ENCODE peak calls at places on chromosomes 4 and X, in ten cellular contexts. One of them, this sample, is unnamed.
A peak's percentile ranks its signal among the peaks of the same experiment; 100 is the strongest.

GRCh38 chr4:54423066-54423465 is 194.0 kb downstream of the PDGFRA start:
- DNase-seq in BJ: peak; percentile 17
- DNase-seq in suprapubic skin: no peak
- DNase-seq in heart left ventricle: no peak
- DNase-seq in foreskin fibroblast: peak; percentile 74
- DNase-seq in GM13976: no peak
- DNase-seq in pancreas: no peak
- DNase-seq in breast epithelium: no peak
- DNase-seq in HCT116: no peak
- DNase-seq in brain microvascular endothelial cell: peak; percentile 57
- DNase-seq in this sample: no peak

GRCh38 chr4:102543030-102543505 is 41.9 kb downstream of the NFKB1 start:
- DNase-seq in pancreas: no peak
- DNase-seq in suprapubic skin: no peak
- DNase-seq in GM13976: no peak
- DNase-seq in HCT116: no peak
- DNase-seq in breast epithelium: no peak
- DNase-seq in BJ: no peak
- DNase-seq in heart left ventricle: no peak
- DNase-seq in brain microvascular endothelial cell: no peak
- DNase-seq in foreskin fibroblast: no peak
- DNase-seq in this sample: no peak

GRCh38 chrX:111719426-111720210 is 38.6 kb downstream of the ALG13 start:
- DNase-seq in GM13976: no peak
- DNase-seq in foreskin fibroblast: no peak
- DNase-seq in HCT116: no peak
- DNase-seq in pancreas: no peak
- DNase-seq in breast epithelium: no peak
- DNase-seq in BJ: no peak
- DNase-seq in suprapubic skin: no peak
- DNase-seq in brain microvascular endothelial cell: peak; percentile 5
- DNase-seq in heart left ventricle: no peak
- DNase-seq in this sample: no peak

GRCh38 chrX:79065696-79066095 is 78.8 kb upstream of the GPR174 start:
- DNase-seq in foreskin fibroblast: no peak
- DNase-seq in suprapubic skin: no peak
- DNase-seq in breast epithelium: no peak
- DNase-seq in HCT116: no peak
- DNase-seq in heart left ventricle: no peak
- DNase-seq in brain microvascular endothelial cell: no peak
- DNase-seq in GM13976: no peak
- DNase-seq in pancreas: no peak
- DNase-seq in BJ: no peak
- DNase-seq in this sample: no peak

GRCh38 chr4:151666501-151666900 is 94.3 kb downstream of the GATB start:
- DNase-seq in BJ: no peak
- DNase-seq in suprapubic skin: no peak
- DNase-seq in GM13976: no peak
- DNase-seq in breast epithelium: no peak
- DNase-seq in brain microvascular endothelial cell: no peak
- DNase-seq in pancreas: no peak
- DNase-seq in foreskin fibroblast: no peak
- DNase-seq in heart left ventricle: no peak
- DNase-seq in HCT116: no peak
- DNase-seq in this sample: no peak

GRCh38 chr4:118281611-118282442 is 71.0 kb downstream of the PRSS12 start:
- DNase-seq in suprapubic skin: no peak
- DNase-seq in HCT116: no peak
- DNase-seq in GM13976: no peak
- DNase-seq in heart left ventricle: no peak
- DNase-seq in foreskin fibroblast: peak; percentile 52
- DNase-seq in brain microvascular endothelial cell: peak; percentile 47
- DNase-seq in BJ: peak; percentile 49
- DNase-seq in breast epithelium: no peak
- DNase-seq in pancreas: peak; percentile 41
- DNase-seq in this sample: no peak

GRCh38 chr4:51842167-51842553 is 793 bp upstream of the DCUN1D4 start:
- DNase-seq in suprapubic skin: no peak
- DNase-seq in foreskin fibroblast: peak; percentile 18
- DNase-seq in GM13976: peak; percentile 42
- DNase-seq in BJ: no peak
- DNase-seq in heart left ventricle: peak; percentile 23
- DNase-seq in HCT116: no peak
- DNase-seq in breast epithelium: no peak
- DNase-seq in pancreas: no peak
- DNase-seq in brain microvascular endothelial cell: no peak
- DNase-seq in this sample: no peak

GRCh38 chr4:122285285-122285684 is 93.5 kb upstream of the ADAD1 start:
- DNase-seq in pancreas: no peak
- DNase-seq in brain microvascular endothelial cell: peak; percentile 10
- DNase-seq in BJ: no peak
- DNase-seq in heart left ventricle: no peak
- DNase-seq in foreskin fibroblast: peak; percentile 3
- DNase-seq in HCT116: no peak
- DNase-seq in suprapubic skin: no peak
- DNase-seq in GM13976: no peak
- DNase-seq in breast epithelium: no peak
- DNase-seq in this sample: no peak

DNA sequence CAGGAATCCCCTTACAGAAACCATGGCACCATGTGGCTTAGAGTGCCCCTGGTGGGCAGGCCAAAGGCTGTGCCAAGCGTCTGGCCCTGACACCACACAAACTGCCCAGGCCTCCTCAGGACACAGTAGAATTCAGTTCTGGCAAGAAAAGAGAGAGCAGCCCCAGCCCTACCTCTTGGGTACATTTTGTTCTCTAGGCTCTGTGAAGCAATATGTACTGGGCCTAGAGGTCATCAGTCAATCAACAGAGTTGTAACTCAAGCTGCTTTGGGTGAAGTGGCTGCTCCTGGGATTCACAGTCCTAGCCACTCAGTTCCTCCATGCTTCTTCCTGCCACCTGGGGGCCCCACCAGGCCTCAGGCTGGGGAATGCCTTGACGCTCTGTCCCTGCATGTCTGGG is 158.1 kb upstream of the MAMLD1 start:
- DNase-seq in BJ: no peak
- DNase-seq in foreskin fibroblast: no peak
- DNase-seq in GM13976: no peak
- DNase-seq in HCT116: no peak
- DNase-seq in heart left ventricle: no peak
- DNase-seq in brain microvascular endothelial cell: no peak
- DNase-seq in pancreas: no peak
- DNase-seq in breast epithelium: no peak
- DNase-seq in suprapubic skin: no peak
- DNase-seq in this sample: no peak
- TF ChIP-seq CTCF in BJ: no peak
- TF ChIP-seq CTCF in foreskin fibroblast: no peak
- TF ChIP-seq CTCF in GM13976: no peak
- TF ChIP-seq CTCF in HCT116: peak; percentile 35
- TF ChIP-seq CTCF in heart left ventricle: no peak
- TF ChIP-seq CTCF in brain microvascular endothelial cell: peak; percentile 18
- TF ChIP-seq CTCF in pancreas: no peak
- TF ChIP-seq CTCF in breast epithelium: no peak
- TF ChIP-seq CTCF in suprapubic skin: no peak
- TF ChIP-seq CTCF in this sample: no peak

DNA sequence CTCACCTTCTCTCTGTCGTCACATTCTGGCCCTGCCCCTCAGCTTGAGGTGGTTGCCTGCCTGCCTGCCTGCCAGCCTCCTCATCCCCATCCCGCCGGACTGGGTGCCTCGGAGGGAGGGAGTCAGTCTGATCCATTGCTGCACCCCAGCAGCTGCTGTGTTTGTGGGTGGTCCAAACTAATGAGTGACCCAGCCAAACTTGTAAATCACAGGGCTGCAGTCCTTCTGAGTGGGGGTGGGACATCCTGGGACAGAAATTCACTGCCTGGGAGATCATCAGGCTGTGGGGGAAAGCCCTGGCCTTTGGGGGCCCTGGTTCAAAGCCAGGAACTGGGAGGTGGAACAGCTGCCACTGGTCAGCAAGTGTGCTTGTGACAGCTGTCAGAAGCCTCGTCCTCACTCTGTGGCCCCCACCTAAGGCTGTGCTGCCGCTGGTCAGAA is 5.5 kb downstream of the GPR78 start:
- DNase-seq in foreskin fibroblast: no peak
- DNase-seq in brain microvascular endothelial cell: no peak
- DNase-seq in BJ: no peak
- DNase-seq in breast epithelium: no peak
- DNase-seq in suprapubic skin: peak; percentile 53
- DNase-seq in heart left ventricle: no peak
- DNase-seq in GM13976: no peak
- DNase-seq in pancreas: no peak
- DNase-seq in HCT116: no peak
- DNase-seq in this sample: no peak
- TF ChIP-seq CTCF in foreskin fibroblast: no peak
- TF ChIP-seq CTCF in brain microvascular endothelial cell: no peak
- TF ChIP-seq CTCF in BJ: no peak
- TF ChIP-seq CTCF in breast epithelium: no peak
- TF ChIP-seq CTCF in suprapubic skin: no peak
- TF ChIP-seq CTCF in heart left ventricle: no peak
- TF ChIP-seq CTCF in GM13976: no peak
- TF ChIP-seq CTCF in pancreas: no peak
- TF ChIP-seq CTCF in HCT116: no peak
- TF ChIP-seq CTCF in this sample: no peak

GRCh38 chr4:168434993-168435392 is 45.3 kb downstream of the DDX60L start:
- DNase-seq in HCT116: no peak
- DNase-seq in foreskin fibroblast: no peak
- DNase-seq in brain microvascular endothelial cell: no peak
- DNase-seq in heart left ventricle: no peak
- DNase-seq in BJ: no peak
- DNase-seq in pancreas: no peak
- DNase-seq in GM13976: no peak
- DNase-seq in suprapubic skin: no peak
- DNase-seq in breast epithelium: no peak
- DNase-seq in this sample: no peak

GRCh38 chr4:168441412-168441811 is 38.9 kb downstream of the DDX60L start:
- DNase-seq in suprapubic skin: no peak
- DNase-seq in heart left ventricle: no peak
- DNase-seq in GM13976: no peak
- DNase-seq in BJ: no peak
- DNase-seq in pancreas: no peak
- DNase-seq in brain microvascular endothelial cell: no peak
- DNase-seq in foreskin fibroblast: no peak
- DNase-seq in breast epithelium: no peak
- DNase-seq in HCT116: no peak
- DNase-seq in this sample: no peak

GRCh38 chr4:168440442-168441264 is 39.6 kb downstream of the DDX60L start:
- DNase-seq in pancreas: no peak
- DNase-seq in BJ: peak; percentile 16
- DNase-seq in foreskin fibroblast: peak; percentile 64
- DNase-seq in suprapubic skin: no peak
- DNase-seq in breast epithelium: no peak
- DNase-seq in heart left ventricle: no peak
- DNase-seq in brain microvascular endothelial cell: peak; percentile 59
- DNase-seq in GM13976: no peak
- DNase-seq in HCT116: peak; percentile 80
- DNase-seq in this sample: no peak

GRCh38 chr4:168433576-168433975 is 46.7 kb downstream of the DDX60L start:
- DNase-seq in pancreas: no peak
- DNase-seq in brain microvascular endothelial cell: no peak
- DNase-seq in heart left ventricle: no peak
- DNase-seq in GM13976: no peak
- DNase-seq in BJ: no peak
- DNase-seq in HCT116: no peak
- DNase-seq in foreskin fibroblast: peak; percentile 13
- DNase-seq in suprapubic skin: no peak
- DNase-seq in breast epithelium: no peak
- DNase-seq in this sample: no peak

DNA sequence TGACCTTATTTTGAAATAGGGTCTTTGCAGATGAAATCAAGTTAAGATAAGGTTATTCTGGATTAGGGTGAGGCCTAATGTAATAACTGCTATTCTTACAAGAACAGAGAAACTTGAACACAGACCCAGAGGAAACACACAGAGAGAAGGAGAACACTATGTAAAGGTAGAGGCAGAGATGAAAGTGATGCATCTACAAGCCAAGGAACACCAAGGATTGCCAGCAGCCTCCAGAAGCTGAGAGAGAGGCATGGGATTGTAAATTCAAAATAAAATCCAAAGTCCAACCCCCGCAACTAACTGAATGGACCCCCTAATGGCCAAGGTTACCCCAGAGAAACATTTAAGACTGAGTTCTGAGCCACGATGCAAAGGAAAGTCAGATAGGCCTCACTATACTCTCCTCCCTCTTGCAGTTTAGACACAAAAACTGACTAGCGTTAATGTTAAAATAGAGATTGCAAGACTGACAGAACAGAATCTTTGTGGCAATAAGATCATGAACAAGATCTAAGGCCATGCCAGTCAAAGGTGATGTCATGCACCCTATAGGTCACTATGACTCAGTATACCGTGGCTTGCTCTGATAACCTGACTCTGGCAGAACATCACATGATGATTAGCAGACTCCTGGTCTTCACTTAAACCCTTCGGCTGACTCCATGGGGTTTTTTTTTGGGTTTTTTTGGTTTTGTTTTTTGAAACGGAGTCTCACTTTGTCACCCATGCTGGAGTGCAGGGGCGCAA is 42.9 kb downstream of the DDX60L start:
- DNase-seq in HCT116: no peak
- DNase-seq in BJ: no peak
- DNase-seq in heart left ventricle: no peak
- DNase-seq in foreskin fibroblast: no peak
- DNase-seq in brain microvascular endothelial cell: no peak
- DNase-seq in GM13976: no peak
- DNase-seq in suprapubic skin: no peak
- DNase-seq in breast epithelium: no peak
- DNase-seq in pancreas: no peak
- DNase-seq in this sample: no peak
- TF ChIP-seq CTCF in HCT116: no peak
- TF ChIP-seq CTCF in BJ: no peak
- TF ChIP-seq CTCF in heart left ventricle: no peak
- TF ChIP-seq CTCF in foreskin fibroblast: no peak
- TF ChIP-seq CTCF in brain microvascular endothelial cell: no peak
- TF ChIP-seq CTCF in GM13976: no peak
- TF ChIP-seq CTCF in suprapubic skin: no peak
- TF ChIP-seq CTCF in breast epithelium: no peak
- TF ChIP-seq CTCF in pancreas: no peak
- TF ChIP-seq CTCF in this sample: no peak

GRCh38 chr4:24422644-24423043 is 161.7 kb downstream of the DHX15 start:
- DNase-seq in heart left ventricle: no peak
- DNase-seq in BJ: no peak
- DNase-seq in pancreas: no peak
- DNase-seq in suprapubic skin: no peak
- DNase-seq in HCT116: no peak
- DNase-seq in GM13976: no peak
- DNase-seq in breast epithelium: no peak
- DNase-seq in brain microvascular endothelial cell: no peak
- DNase-seq in foreskin fibroblast: no peak
- DNase-seq in this sample: no peak

GRCh38 chr4:24419147-24420034 is 165.0 kb downstream of the DHX15 start:
- DNase-seq in heart left ventricle: peak; percentile 69
- DNase-seq in BJ: peak; percentile 6
- DNase-seq in foreskin fibroblast: peak; percentile 48
- DNase-seq in brain microvascular endothelial cell: peak; percentile 43
- DNase-seq in pancreas: peak; percentile 77
- DNase-seq in HCT116: peak; percentile 41
- DNase-seq in suprapubic skin: no peak
- DNase-seq in GM13976: peak; percentile 78
- DNase-seq in breast epithelium: peak; percentile 76
- DNase-seq in this sample: peak; percentile 36

GRCh38 chr4:24425868-24426267 is 158.5 kb downstream of the DHX15 start:
- DNase-seq in breast epithelium: no peak
- DNase-seq in heart left ventricle: no peak
- DNase-seq in HCT116: no peak
- DNase-seq in BJ: no peak
- DNase-seq in suprapubic skin: no peak
- DNase-seq in GM13976: no peak
- DNase-seq in brain microvascular endothelial cell: no peak
- DNase-seq in pancreas: no peak
- DNase-seq in foreskin fibroblast: no peak
- DNase-seq in this sample: no peak

GRCh38 chr4:24428850-24429249 is 155.5 kb downstream of the DHX15 start:
- DNase-seq in suprapubic skin: no peak
- DNase-seq in GM13976: no peak
- DNase-seq in breast epithelium: no peak
- DNase-seq in HCT116: no peak
- DNase-seq in heart left ventricle: no peak
- DNase-seq in brain microvascular endothelial cell: no peak
- DNase-seq in BJ: no peak
- DNase-seq in foreskin fibroblast: no peak
- DNase-seq in pancreas: no peak
- DNase-seq in this sample: no peak

GRCh38 chr4:24423670-24424069 is 160.7 kb downstream of the DHX15 start:
- DNase-seq in GM13976: no peak
- DNase-seq in heart left ventricle: no peak
- DNase-seq in brain microvascular endothelial cell: no peak
- DNase-seq in BJ: no peak
- DNase-seq in suprapubic skin: no peak
- DNase-seq in foreskin fibroblast: no peak
- DNase-seq in breast epithelium: no peak
- DNase-seq in pancreas: no peak
- DNase-seq in HCT116: no peak
- DNase-seq in this sample: no peak
- TF ChIP-seq CTCF in GM13976: no peak
- TF ChIP-seq CTCF in heart left ventricle: no peak
- TF ChIP-seq CTCF in brain microvascular endothelial cell: no peak
- TF ChIP-seq CTCF in BJ: no peak
- TF ChIP-seq CTCF in suprapubic skin: no peak
- TF ChIP-seq CTCF in foreskin fibroblast: no peak
- TF ChIP-seq CTCF in breast epithelium: no peak
- TF ChIP-seq CTCF in pancreas: no peak
- TF ChIP-seq CTCF in HCT116: no peak
- TF ChIP-seq CTCF in this sample: no peak

This sample was measured in AG09319.